ENCODE peak calls at places on chromosomes 12 and 14, in four cellular contexts. E is MM.1S, S is AG09309, Q is pancreas. J is an unnamed sample.

GRCh38 chr14:105364100-105364708 is 34.1 kb upstream of the TEX22 start:
- DNase-seq in E (no peak), S (no peak), Q (no peak), J (peak)

GRCh38 chr14:34059925-34060746 is 109.3 kb upstream of the EGLN3 start:
- DNase-seq in E (no peak), S (no peak), Q (peak), J (peak)

GRCh38 chr12:124148481-124148880 is 146.4 kb upstream of the RFLNA start:
- DNase-seq in E (no peak), S (no peak), Q (no peak), J (no peak)

GRCh38 chr14:40123816-40124215 is 691.6 kb upstream of the FBXO33 start:
- DNase-seq in E (no peak), S (no peak), Q (no peak), J (no peak)

GRCh38 chr14:103134405-103134804 is 11.1 kb downstream of the TNFAIP2 start:
- DNase-seq in E (no peak), S (no peak), Q (no peak), J (no peak)

GRCh38 chr12:109719123-109720022 is 5.7 kb downstream of the FAM222A start:
- DNase-seq in E (no peak), S (no peak), Q (no peak), J (no peak)

GRCh38 chr14:92692822-92693226 is 55.6 kb downstream of the LGMN start:
- DNase-seq in E (peak), S (no peak), Q (peak), J (no peak)

GRCh38 chr12:83183132-83183531 is 496.4 kb downstream of the TMTC2 start:
- DNase-seq in E (no peak), S (no peak), Q (no peak), J (no peak)

GRCh38 chr12:124203176-124203575 is 91.7 kb upstream of the RFLNA start:
- DNase-seq in E (no peak), S (no peak), Q (no peak), J (no peak)

GRCh38 chr12:43692064-43692463 is 66.5 kb downstream of the PUS7L start:
- DNase-seq in E (no peak), S (no peak), Q (no peak), J (no peak)

GRCh38 chr14:89337912-89338311 is 79.1 kb downstream of the FOXN3 start:
- DNase-seq in E (no peak), S (no peak), Q (no peak), J (no peak)

GRCh38 chr14:89339158-89339557 is 77.9 kb downstream of the FOXN3 start:
- DNase-seq in E (no peak), S (no peak), Q (no peak), J (no peak)

GRCh38 chr14:89339579-89339978 is 77.5 kb downstream of the FOXN3 start:
- DNase-seq in E (no peak), S (no peak), Q (no peak), J (no peak)

GRCh38 chr14:89337161-89337560 is 79.9 kb downstream of the FOXN3 start:
- DNase-seq in E (no peak), S (no peak), Q (no peak), J (no peak)

DNA sequence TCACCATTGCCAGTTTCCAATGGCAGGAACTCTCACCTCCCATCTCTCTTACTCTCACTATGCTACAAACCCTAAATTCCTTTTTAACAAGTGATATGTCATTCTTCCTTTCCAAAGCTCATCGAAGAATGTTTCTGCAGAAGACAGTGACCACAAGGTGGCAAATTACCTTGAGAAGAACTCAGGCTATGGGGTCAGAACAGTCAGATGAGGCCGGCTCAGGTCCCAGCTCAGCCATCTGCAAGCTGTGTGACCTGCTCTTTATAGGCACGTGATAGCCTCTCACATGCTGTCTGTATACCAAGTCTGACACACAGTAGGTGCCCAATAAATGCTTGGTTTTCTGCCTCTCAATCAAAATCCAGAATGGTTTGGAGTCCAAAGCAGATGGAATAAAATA is 80.7 kb downstream of the FOXN3 start:
- DNase-seq in E (no peak), S (no peak), Q (no peak), J (no peak)
- TF ChIP-seq CTCF in E (peak), S (no peak), Q (no peak), J (peak)

DNA sequence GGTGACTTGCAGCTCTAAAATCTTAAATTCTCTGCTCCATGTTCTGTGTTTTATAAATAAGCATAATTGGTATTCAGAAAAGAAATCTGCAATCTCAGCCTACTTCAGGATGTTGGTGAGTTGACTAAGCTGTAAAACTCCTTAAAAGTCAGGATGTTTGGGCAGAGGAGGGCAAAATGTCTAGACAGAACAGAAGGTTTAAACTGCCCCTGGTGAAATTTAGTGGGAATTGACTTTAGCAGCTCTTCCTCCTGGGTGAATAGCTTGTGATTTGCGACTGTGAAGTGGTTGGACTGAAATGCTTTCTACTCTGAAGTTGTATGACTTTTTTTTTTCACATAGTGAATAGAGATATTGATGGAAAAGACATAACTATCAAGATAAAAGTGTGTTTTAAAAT is 85.8 kb downstream of the CAND1 start:
- DNase-seq in E (no peak), S (no peak), Q (no peak), J (no peak)
- TF ChIP-seq CTCF in E (no peak), S (no peak), Q (no peak), J (no peak)

GRCh38 chr12:99746538-99746937 is 99.0 kb downstream of the GARIN6 start:
- DNase-seq in E (no peak), S (no peak), Q (no peak), J (no peak)
- TF ChIP-seq CTCF in E (no peak), S (no peak), Q (no peak), J (no peak)

GRCh38 chr14:95515523-95516517 is 630 bp downstream of the SYNE3 start:
- DNase-seq in E (peak), S (no peak), Q (peak), J (peak)
- TF ChIP-seq CTCF in E (peak), S (peak), Q (peak), J (peak)

GRCh38 chr12:100077367-100077766 is 65.3 kb downstream of the BLTP3B start:
- DNase-seq in E (no peak), S (no peak), Q (no peak), J (no peak)
- TF ChIP-seq CTCF in E (no peak), S (peak), Q (no peak), J (peak)

GRCh38 chr14:75794615-75795038 is 133.6 kb downstream of the TTLL5 start:
- DNase-seq in E (no peak), S (peak), Q (no peak), J (no peak)
- TF ChIP-seq CTCF in E (no peak), S (peak), Q (no peak), J (peak)

GRCh38 chr12:127690161-127690560 is 576.8 kb upstream of the TMEM132C start:
- DNase-seq in E (no peak), S (no peak), Q (no peak), J (no peak)
- TF ChIP-seq CTCF in E (peak), S (peak), Q (no peak), J (peak)

DNA sequence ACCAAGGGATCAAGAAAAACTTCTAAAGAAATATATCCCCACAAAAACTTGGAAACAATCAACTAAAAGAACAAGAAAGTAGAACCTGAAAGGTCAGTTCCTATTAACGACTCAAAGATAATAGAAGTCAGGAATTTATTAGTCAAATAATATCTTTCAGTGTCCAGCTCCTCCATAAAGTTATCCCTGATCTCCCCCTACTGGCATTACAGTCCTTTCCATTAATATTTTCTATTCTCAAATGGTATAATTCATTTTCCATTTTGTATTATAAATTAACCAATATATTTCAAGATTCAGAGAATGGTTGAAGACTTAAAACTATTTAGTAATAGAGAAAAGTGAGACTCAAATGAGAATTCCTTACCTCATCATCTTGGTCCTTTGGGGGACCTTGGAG is 11.6 kb upstream of the SUPT16H start:
- DNase-seq in E (no peak), S (no peak), Q (no peak), J (no peak)
- TF ChIP-seq CTCF in E (no peak), S (no peak), Q (no peak), J (peak)

GRCh38 chr14:21703357-21704339 is 30.0 kb upstream of the OR4E1 start:
- DNase-seq in E (peak), S (no peak), Q (no peak), J (no peak)

GRCh38 chr14:21699551-21699950 is 25.9 kb upstream of the OR4E1 start:
- DNase-seq in E (peak), S (no peak), Q (no peak), J (no peak)

DNA sequence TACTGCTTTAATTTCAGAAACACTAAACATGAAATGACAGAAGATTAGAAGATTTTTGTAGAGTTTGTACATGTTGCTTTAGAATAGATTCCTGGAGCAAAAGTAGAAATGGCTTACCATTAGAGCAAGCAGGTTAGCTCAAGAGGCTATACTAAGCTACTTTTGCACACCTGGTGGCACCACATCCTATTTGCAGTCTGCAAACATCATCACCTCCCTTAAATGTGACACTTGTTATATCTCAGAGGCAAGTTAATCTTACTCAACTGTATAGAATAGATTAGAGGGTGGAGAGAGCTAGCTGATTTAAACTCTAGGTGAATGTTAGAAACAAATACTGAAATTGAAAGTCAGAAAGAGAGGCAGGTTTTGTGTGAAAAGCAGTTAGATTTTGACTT is 30.7 kb upstream of the OR4E1 start:
- DNase-seq in E (no peak), S (no peak), Q (no peak), J (no peak)
- TF ChIP-seq CTCF in E (no peak), S (no peak), Q (no peak), J (no peak)

J was measured in GM13977.